ENCODE peak calls at places on chromosomes 6 and 20, in nine cellular contexts. W is Calu3, S is mesenchymal stem cell, C is skeletal muscle cell, N is D341Med, X is SHP77 treated with DMSO at 0.1 percent for 48 hours, G is PC-9, K is C1 segment of cervical spinal cord, Y is dorsolateral prefrontal cortex. U is an unnamed sample.

GRCh38 chr6:39309942-39310531 is 4.2 kb downstream of the KCNK17 start:
- DNase-seq in W (peak; percentile 91), S (peak; percentile 67), C (peak; percentile 15), N (peak; percentile 85), X (no peak), G (peak; percentile 79), K (no peak), Y (peak; percentile 83), U (peak; percentile 81)

GRCh38 chr6:110608151-110608550 is 131.7 kb upstream of the SLC22A16 start:
- DNase-seq in W (no peak), S (no peak), C (no peak), N (no peak), X (no peak), G (no peak), K (no peak), Y (no peak), U (no peak)

GRCh38 chr6:130105996-130106704 is 87.8 kb downstream of the L3MBTL3 start:
- DNase-seq in W (no peak), S (no peak), C (no peak), N (no peak), X (no peak), G (no peak), K (no peak), Y (no peak), U (no peak)

GRCh38 chr6:75205776-75206334 is at the start of gene COL12A1:
- DNase-seq in W (peak; percentile 75), S (peak; percentile 98), C (peak; percentile 99), N (peak; percentile 55), X (peak; percentile 36), G (peak; percentile 92), K (no peak), Y (peak; percentile 49), U (peak; percentile 64)

GRCh38 chr6:3768502-3768901 is 17.0 kb upstream of the PXDC1 start:
- DNase-seq in W (no peak), S (no peak), C (no peak), N (no peak), X (no peak), G (no peak), K (no peak), Y (no peak), U (no peak)

GRCh38 chr6:165660881-165661415 is 2.1 kb downstream of the PDE10A start:
- DNase-seq in W (peak; percentile 22), S (no peak), C (no peak), N (peak; percentile 32), X (no peak), G (no peak), K (no peak), Y (no peak), U (peak; percentile 37)

GRCh38 chr6:121485359-121485809 is 49.9 kb downstream of the GJA1 start:
- DNase-seq in W (no peak), S (peak; percentile 65), C (no peak), N (no peak), X (no peak), G (no peak), K (no peak), Y (no peak), U (peak; percentile 46)

GRCh38 chr20:4064118-4064962 is 49.0 kb upstream of the RNF24 start:
- DNase-seq in W (peak; percentile 79), S (peak; percentile 94), C (peak; percentile 97), N (no peak), X (no peak), G (peak; percentile 86), K (no peak), Y (peak; percentile 63), U (peak; percentile 95)

GRCh38 chr20:52833901-52834300 is 138.3 kb upstream of the TSHZ2 start:
- DNase-seq in W (no peak), S (no peak), C (no peak), N (no peak), X (no peak), G (no peak), K (no peak), Y (no peak), U (no peak)

GRCh38 chr6:155041781-155042279 is 46.7 kb downstream of the TIAM2 start:
- DNase-seq in W (no peak), S (no peak), C (no peak), N (no peak), X (no peak), G (no peak), K (no peak), Y (no peak), U (peak; percentile 45)

GRCh38 chr6:54244430-54244829 is 63.8 kb upstream of the TINAG start:
- DNase-seq in W (no peak), S (peak; percentile 26), C (no peak), N (peak; percentile 31), X (no peak), G (no peak), K (no peak), Y (no peak), U (peak; percentile 63)

GRCh38 chr6:85135376-85136094 is 314.3 kb upstream of the NT5E start:
- DNase-seq in W (no peak), S (no peak), C (no peak), N (no peak), X (no peak), G (no peak), K (no peak), Y (no peak), U (no peak)

GRCh38 chr6:100719883-100720682 is 161.0 kb downstream of the ASCC3 start:
- DNase-seq in W (no peak), S (peak; percentile 55), C (no peak), N (no peak), X (no peak), G (no peak), K (no peak), Y (no peak), U (peak; percentile 66)

GRCh38 chr20:57938158-57939108 is 228.6 kb upstream of the PMEPA1 start:
- DNase-seq in W (no peak), S (no peak), C (no peak), N (no peak), X (no peak), G (no peak), K (no peak), Y (no peak), U (peak; percentile 11)

GRCh38 chr6:53103993-53104675 is 38.9 kb downstream of the FBXO9 start:
- DNase-seq in W (no peak), S (peak; percentile 31), C (no peak), N (no peak), X (peak; percentile 19), G (peak; percentile 21), K (no peak), Y (no peak), U (peak; percentile 5)

GRCh38 chr6:166615059-166615770 is 11.8 kb downstream of the RPS6KA2 start:
- DNase-seq in W (no peak), S (peak; percentile 73), C (no peak), N (no peak), X (no peak), G (no peak), K (no peak), Y (no peak), U (peak; percentile 87)

GRCh38 chr6:107843400-107843799 is 19.3 kb upstream of the SCML4 start:
- DNase-seq in W (no peak), S (no peak), C (no peak), N (no peak), X (no peak), G (no peak), K (no peak), Y (no peak), U (no peak)

GRCh38 chr20:45469336-45470261 is at the start of gene WFDC2:
- DNase-seq in W (peak; percentile 83), S (no peak), C (no peak), N (peak; percentile 48), X (no peak), G (peak; percentile 87), K (no peak), Y (no peak), U (no peak)

GRCh38 chr20:63885264-63886053 is 9.5 kb upstream of the DNAJC5 start:
- DNase-seq in W (no peak), S (no peak), C (no peak), N (no peak), X (no peak), G (peak; percentile 45), K (no peak), Y (no peak), U (no peak)

GRCh38 chr6:44256291-44257006 is 879 bp downstream of the SLC35B2 start:
- DNase-seq in W (peak; percentile 50), S (no peak), C (no peak), N (peak; percentile 64), X (no peak), G (peak; percentile 16), K (no peak), Y (no peak), U (peak; percentile 47)

GRCh38 chr6:11538049-11538798 is 675 bp downstream of the TMEM170B start:
- DNase-seq in W (peak; percentile 6), S (peak; percentile 36), C (no peak), N (peak; percentile 76), X (no peak), G (peak; percentile 8), K (no peak), Y (peak; percentile 52), U (peak; percentile 30)

GRCh38 chr6:170102038-170102437 is 188.8 kb downstream of the DLL1 start:
- DNase-seq in W (no peak), S (no peak), C (no peak), N (no peak), X (no peak), G (no peak), K (no peak), Y (no peak), U (no peak)

GRCh38 chr6:149440735-149441662 is 40.9 kb downstream of the SUMO4 start:
- DNase-seq in W (no peak), S (peak; percentile 50), C (no peak), N (peak; percentile 8), X (no peak), G (no peak), K (no peak), Y (no peak), U (no peak)

GRCh38 chr6:144559865-144560603 is 274.9 kb downstream of the UTRN start:
- DNase-seq in W (peak; percentile 3), S (peak; percentile 40), C (no peak), N (no peak), X (no peak), G (peak; percentile 32), K (no peak), Y (no peak), U (peak; percentile 65)

GRCh38 chr20:53643031-53643832 is 49.6 kb upstream of the ZNF217 start:
- DNase-seq in W (peak; percentile 75), S (peak; percentile 84), C (peak; percentile 36), N (no peak), X (no peak), G (peak; percentile 73), K (no peak), Y (no peak), U (peak; percentile 91)

GRCh38 chr6:41974281-41974825 is 32.7 kb upstream of the CCND3 start:
- DNase-seq in W (no peak), S (no peak), C (no peak), N (no peak), X (no peak), G (no peak), K (no peak), Y (no peak), U (no peak)